ENCODE peak calls at places on chromosome 19, in seven cellular contexts. One of them, this sample, is unnamed.

GRCh38 chr19:7856277-7856581 is 18.0 kb downstream of the PRR36 start:
- DNase-seq in Calu3: no peak
- DNase-seq in AG04449: no peak
- DNase-seq in upper lobe of right lung: no peak
- DNase-seq in psoas muscle: no peak
- DNase-seq in astrocyte of the spinal cord: no peak
- DNase-seq in fibroblast of lung: no peak
- DNase-seq in this sample: no peak

GRCh38 chr19:45746866-45747265 is 13.6 kb downstream of the MEIOSIN start:
- DNase-seq in Calu3: no peak
- DNase-seq in AG04449: no peak
- DNase-seq in upper lobe of right lung: no peak
- DNase-seq in psoas muscle: no peak
- DNase-seq in astrocyte of the spinal cord: no peak
- DNase-seq in fibroblast of lung: no peak
- DNase-seq in this sample: no peak

GRCh38 chr19:41111296-41111695 is 2.9 kb upstream of the CYP2F1 start:
- DNase-seq in Calu3: no peak
- DNase-seq in AG04449: no peak
- DNase-seq in upper lobe of right lung: no peak
- DNase-seq in psoas muscle: no peak
- DNase-seq in astrocyte of the spinal cord: no peak
- DNase-seq in fibroblast of lung: no peak
- DNase-seq in this sample: no peak

GRCh38 chr19:56751078-56751489 is 79.5 kb upstream of the ZNF835 start:
- DNase-seq in Calu3: no peak
- DNase-seq in AG04449: no peak
- DNase-seq in upper lobe of right lung: no peak
- DNase-seq in psoas muscle: no peak
- DNase-seq in astrocyte of the spinal cord: no peak
- DNase-seq in fibroblast of lung: no peak
- DNase-seq in this sample: no peak

GRCh38 chr19:44777715-44778347 is at the start of gene CBLC:
- DNase-seq in Calu3: peak
- DNase-seq in AG04449: no peak
- DNase-seq in upper lobe of right lung: peak
- DNase-seq in psoas muscle: no peak
- DNase-seq in astrocyte of the spinal cord: no peak
- DNase-seq in fibroblast of lung: no peak
- DNase-seq in this sample: no peak

GRCh38 chr19:44539236-44539819 is 9.9 kb upstream of the CEACAM20 start:
- DNase-seq in Calu3: no peak
- DNase-seq in AG04449: no peak
- DNase-seq in upper lobe of right lung: no peak
- DNase-seq in psoas muscle: no peak
- DNase-seq in astrocyte of the spinal cord: no peak
- DNase-seq in fibroblast of lung: no peak
- DNase-seq in this sample: no peak

GRCh38 chr19:5891938-5892771 is 11.4 kb downstream of the NDUFA11 start:
- DNase-seq in Calu3: peak
- DNase-seq in AG04449: no peak
- DNase-seq in upper lobe of right lung: no peak
- DNase-seq in psoas muscle: no peak
- DNase-seq in astrocyte of the spinal cord: peak
- DNase-seq in fibroblast of lung: peak
- DNase-seq in this sample: no peak

GRCh38 chr19:54160182-54160811 is 776 bp upstream of the LENG1 start:
- DNase-seq in Calu3: no peak
- DNase-seq in AG04449: no peak
- DNase-seq in upper lobe of right lung: no peak
- DNase-seq in psoas muscle: no peak
- DNase-seq in astrocyte of the spinal cord: no peak
- DNase-seq in fibroblast of lung: peak
- DNase-seq in this sample: no peak

GRCh38 chr19:42325896-42326771 is 699 bp downstream of the MEGF8 start:
- DNase-seq in Calu3: peak
- DNase-seq in AG04449: no peak
- DNase-seq in upper lobe of right lung: no peak
- DNase-seq in psoas muscle: peak
- DNase-seq in astrocyte of the spinal cord: no peak
- DNase-seq in fibroblast of lung: no peak
- DNase-seq in this sample: no peak

GRCh38 chr19:42033413-42033812 is 36.6 kb downstream of the GRIK5 start:
- DNase-seq in Calu3: no peak
- DNase-seq in AG04449: no peak
- DNase-seq in upper lobe of right lung: no peak
- DNase-seq in psoas muscle: no peak
- DNase-seq in astrocyte of the spinal cord: no peak
- DNase-seq in fibroblast of lung: no peak
- DNase-seq in this sample: no peak

GRCh38 chr19:46081928-46082727 is 41.3 kb upstream of the IGFL4 start:
- DNase-seq in Calu3: peak
- DNase-seq in AG04449: no peak
- DNase-seq in upper lobe of right lung: no peak
- DNase-seq in psoas muscle: no peak
- DNase-seq in astrocyte of the spinal cord: peak
- DNase-seq in fibroblast of lung: peak
- DNase-seq in this sample: no peak

GRCh38 chr19:14059093-14059480 is 2.8 kb downstream of the PALM3 start:
- DNase-seq in Calu3: no peak
- DNase-seq in AG04449: no peak
- DNase-seq in upper lobe of right lung: peak
- DNase-seq in psoas muscle: no peak
- DNase-seq in astrocyte of the spinal cord: no peak
- DNase-seq in fibroblast of lung: no peak
- DNase-seq in this sample: no peak

GRCh38 chr19:32448026-32448425 is 42.5 kb downstream of the DPY19L3 start:
- DNase-seq in Calu3: no peak
- DNase-seq in AG04449: no peak
- DNase-seq in upper lobe of right lung: no peak
- DNase-seq in psoas muscle: no peak
- DNase-seq in astrocyte of the spinal cord: no peak
- DNase-seq in fibroblast of lung: no peak
- DNase-seq in this sample: no peak

GRCh38 chr19:15115080-15115479 is 7.9 kb downstream of the SYDE1 start:
- DNase-seq in Calu3: no peak
- DNase-seq in AG04449: no peak
- DNase-seq in upper lobe of right lung: no peak
- DNase-seq in psoas muscle: peak
- DNase-seq in astrocyte of the spinal cord: peak
- DNase-seq in fibroblast of lung: peak
- DNase-seq in this sample: no peak

GRCh38 chr19:30449673-30450072 is 77.5 kb downstream of the ZNF536 start:
- DNase-seq in Calu3: no peak
- DNase-seq in AG04449: no peak
- DNase-seq in upper lobe of right lung: peak
- DNase-seq in psoas muscle: no peak
- DNase-seq in astrocyte of the spinal cord: no peak
- DNase-seq in fibroblast of lung: peak
- DNase-seq in this sample: no peak

GRCh38 chr19:48867119-48867921 is 1.1 kb downstream of the PLEKHA4 start:
- DNase-seq in Calu3: peak
- DNase-seq in AG04449: no peak
- DNase-seq in upper lobe of right lung: no peak
- DNase-seq in psoas muscle: no peak
- DNase-seq in astrocyte of the spinal cord: no peak
- DNase-seq in fibroblast of lung: no peak
- DNase-seq in this sample: no peak

GRCh38 chr19:51799311-51799997 is 4.5 kb downstream of the FPR3 start:
- DNase-seq in Calu3: peak
- DNase-seq in AG04449: peak
- DNase-seq in upper lobe of right lung: peak
- DNase-seq in psoas muscle: peak
- DNase-seq in astrocyte of the spinal cord: peak
- DNase-seq in fibroblast of lung: peak
- DNase-seq in this sample: peak

GRCh38 chr19:42191855-42192254 is 25.6 kb downstream of the DEDD2 start:
- DNase-seq in Calu3: peak
- DNase-seq in AG04449: no peak
- DNase-seq in upper lobe of right lung: no peak
- DNase-seq in psoas muscle: no peak
- DNase-seq in astrocyte of the spinal cord: peak
- DNase-seq in fibroblast of lung: peak
- DNase-seq in this sample: no peak

GRCh38 chr19:52170863-52171320 is 529 bp downstream of the ZNF836 start:
- DNase-seq in Calu3: peak
- DNase-seq in AG04449: no peak
- DNase-seq in upper lobe of right lung: peak
- DNase-seq in psoas muscle: peak
- DNase-seq in astrocyte of the spinal cord: no peak
- DNase-seq in fibroblast of lung: no peak
- DNase-seq in this sample: no peak

GRCh38 chr19:58097783-58098681 is at the start of gene ZSCAN18:
- DNase-seq in Calu3: peak
- DNase-seq in AG04449: peak
- DNase-seq in upper lobe of right lung: peak
- DNase-seq in psoas muscle: peak
- DNase-seq in astrocyte of the spinal cord: peak
- DNase-seq in fibroblast of lung: peak
- DNase-seq in this sample: peak

GRCh38 chr19:21468791-21469190 is 36.6 kb upstream of the ZNF429 start:
- DNase-seq in Calu3: no peak
- DNase-seq in AG04449: no peak
- DNase-seq in upper lobe of right lung: peak
- DNase-seq in psoas muscle: no peak
- DNase-seq in astrocyte of the spinal cord: no peak
- DNase-seq in fibroblast of lung: no peak
- DNase-seq in this sample: no peak

GRCh38 chr19:33731886-33732285 is 64.8 kb upstream of the KCTD15 start:
- DNase-seq in Calu3: no peak
- DNase-seq in AG04449: no peak
- DNase-seq in upper lobe of right lung: no peak
- DNase-seq in psoas muscle: no peak
- DNase-seq in astrocyte of the spinal cord: no peak
- DNase-seq in fibroblast of lung: no peak
- DNase-seq in this sample: no peak

GRCh38 chr19:45885556-45886426 is at the start of gene IRF2BP1:
- DNase-seq in Calu3: peak
- DNase-seq in AG04449: peak
- DNase-seq in upper lobe of right lung: peak
- DNase-seq in psoas muscle: peak
- DNase-seq in astrocyte of the spinal cord: peak
- DNase-seq in fibroblast of lung: peak
- DNase-seq in this sample: peak

GRCh38 chr19:39422020-39422419 is 9.6 kb downstream of the PLEKHG2 start:
- DNase-seq in Calu3: no peak
- DNase-seq in AG04449: no peak
- DNase-seq in upper lobe of right lung: no peak
- DNase-seq in psoas muscle: no peak
- DNase-seq in astrocyte of the spinal cord: no peak
- DNase-seq in fibroblast of lung: no peak
- DNase-seq in this sample: no peak

GRCh38 chr19:48348039-48348438 is 15.7 kb downstream of the TMEM143 start:
- DNase-seq in Calu3: no peak
- DNase-seq in AG04449: no peak
- DNase-seq in upper lobe of right lung: no peak
- DNase-seq in psoas muscle: no peak
- DNase-seq in astrocyte of the spinal cord: no peak
- DNase-seq in fibroblast of lung: no peak
- DNase-seq in this sample: peak

GRCh38 chr19:34666200-34666957 is 10.6 kb downstream of the SCGB2B2 start:
- DNase-seq in Calu3: no peak
- DNase-seq in AG04449: no peak
- DNase-seq in upper lobe of right lung: no peak
- DNase-seq in psoas muscle: no peak
- DNase-seq in astrocyte of the spinal cord: no peak
- DNase-seq in fibroblast of lung: no peak
- DNase-seq in this sample: no peak

DNA sequence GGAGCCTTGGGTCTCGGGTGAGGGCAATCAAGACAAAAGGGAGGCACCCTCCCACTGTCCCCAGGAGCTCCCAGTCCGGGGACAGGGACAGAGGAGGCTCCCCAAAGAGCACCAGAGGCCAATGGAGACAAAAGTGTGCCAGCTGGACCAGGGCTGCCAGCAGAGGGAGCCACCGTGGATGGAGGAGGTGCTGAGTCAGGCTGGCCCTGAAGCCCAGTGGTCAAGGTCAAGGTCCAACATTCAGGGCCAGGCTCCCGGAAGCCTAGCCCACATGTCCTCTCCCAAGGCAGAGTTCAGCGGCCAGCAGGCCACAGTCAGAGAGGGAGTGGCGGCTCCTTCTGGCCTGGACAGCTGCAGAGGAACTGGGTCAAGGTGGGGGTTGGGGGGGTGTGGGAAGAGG is 8.4 kb downstream of the COL5A3 start:
- DNase-seq in Calu3: peak
- DNase-seq in AG04449: no peak
- DNase-seq in upper lobe of right lung: no peak
- DNase-seq in psoas muscle: peak
- DNase-seq in astrocyte of the spinal cord: no peak
- DNase-seq in fibroblast of lung: no peak
- DNase-seq in this sample: no peak
- TF ChIP-seq CTCF in Calu3: peak
- TF ChIP-seq CTCF in AG04449: peak
- TF ChIP-seq CTCF in upper lobe of right lung: peak
- TF ChIP-seq CTCF in psoas muscle: peak
- TF ChIP-seq CTCF in astrocyte of the spinal cord: peak
- TF ChIP-seq CTCF in fibroblast of lung: peak
- TF ChIP-seq CTCF in this sample: peak

GRCh38 chr19:18519962-18520847 is 1.7 kb downstream of the ELL start:
- DNase-seq in Calu3: peak
- DNase-seq in AG04449: peak
- DNase-seq in upper lobe of right lung: peak
- DNase-seq in psoas muscle: peak
- DNase-seq in astrocyte of the spinal cord: peak
- DNase-seq in fibroblast of lung: peak
- DNase-seq in this sample: no peak
- TF ChIP-seq CTCF in Calu3: peak
- TF ChIP-seq CTCF in AG04449: peak
- TF ChIP-seq CTCF in upper lobe of right lung: peak
- TF ChIP-seq CTCF in psoas muscle: peak
- TF ChIP-seq CTCF in astrocyte of the spinal cord: peak
- TF ChIP-seq CTCF in fibroblast of lung: peak
- TF ChIP-seq CTCF in this sample: peak

GRCh38 chr19:35987571-35987896 is 7.5 kb upstream of the SDHAF1 start:
- DNase-seq in Calu3: no peak
- DNase-seq in AG04449: no peak
- DNase-seq in upper lobe of right lung: no peak
- DNase-seq in psoas muscle: no peak
- DNase-seq in astrocyte of the spinal cord: no peak
- DNase-seq in fibroblast of lung: no peak
- DNase-seq in this sample: no peak
- TF ChIP-seq CTCF in Calu3: no peak
- TF ChIP-seq CTCF in AG04449: no peak
- TF ChIP-seq CTCF in upper lobe of right lung: no peak
- TF ChIP-seq CTCF in psoas muscle: no peak
- TF ChIP-seq CTCF in astrocyte of the spinal cord: no peak
- TF ChIP-seq CTCF in fibroblast of lung: no peak
- TF ChIP-seq CTCF in this sample: no peak

DNA sequence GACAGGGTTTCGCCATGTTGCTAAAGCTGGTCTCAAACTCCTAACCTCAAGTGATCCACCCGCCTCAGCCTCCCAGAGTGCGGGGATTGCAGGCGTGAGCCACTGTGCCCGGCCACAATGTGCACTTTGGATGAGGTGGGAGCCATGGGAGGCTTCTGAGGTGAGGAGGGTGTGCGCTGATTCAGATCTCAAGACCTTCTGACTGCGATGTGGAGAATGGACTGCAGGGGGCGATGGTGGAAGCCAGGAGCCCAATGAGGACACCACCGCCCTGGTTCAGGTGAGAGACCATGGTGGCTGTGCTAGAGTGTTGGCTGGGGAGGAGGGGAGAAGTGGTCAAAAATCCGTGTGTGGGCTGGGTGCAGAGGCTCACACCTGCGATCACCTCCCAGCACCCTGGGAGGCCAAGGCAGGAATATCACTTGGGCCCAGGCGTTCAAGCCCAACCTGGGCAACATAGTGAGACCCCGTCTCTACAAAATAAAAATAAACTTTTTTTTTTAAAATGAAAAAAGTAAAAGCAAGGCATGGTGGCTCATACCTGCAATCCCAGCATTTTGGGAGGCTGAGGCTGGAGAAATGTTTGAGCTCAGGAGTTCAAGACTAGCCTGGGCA is 5.6 kb downstream of the INAFM1 start:
- DNase-seq in Calu3: peak
- DNase-seq in AG04449: no peak
- DNase-seq in upper lobe of right lung: peak
- DNase-seq in psoas muscle: no peak
- DNase-seq in astrocyte of the spinal cord: no peak
- DNase-seq in fibroblast of lung: no peak
- DNase-seq in this sample: no peak
- TF ChIP-seq CTCF in Calu3: peak
- TF ChIP-seq CTCF in AG04449: peak
- TF ChIP-seq CTCF in upper lobe of right lung: peak
- TF ChIP-seq CTCF in psoas muscle: peak
- TF ChIP-seq CTCF in astrocyte of the spinal cord: peak
- TF ChIP-seq CTCF in fibroblast of lung: peak
- TF ChIP-seq CTCF in this sample: peak